ENCODE peak calls at places on chromosomes 13 and 19, in seven cellular contexts. One of them, this sample, is unnamed.

GRCh38 chr13:51237887-51238286 is 15.7 kb downstream of the FAM124A start:
- DNase-seq in CD8-positive, alpha-beta T cell: no peak
- DNase-seq in heart right ventricle: no peak
- DNase-seq in HFF-Myc: no peak
- DNase-seq in fibroblast of mammary gland: no peak
- DNase-seq in cardiac muscle cell: no peak
- DNase-seq in endothelial cell of umbilical vein: no peak
- DNase-seq in this sample: no peak

GRCh38 chr13:20136781-20137703 is 23.8 kb downstream of the GJA3 start:
- DNase-seq in CD8-positive, alpha-beta T cell: peak; percentile 38
- DNase-seq in heart right ventricle: no peak
- DNase-seq in HFF-Myc: no peak
- DNase-seq in fibroblast of mammary gland: peak; percentile 19
- DNase-seq in cardiac muscle cell: no peak
- DNase-seq in endothelial cell of umbilical vein: no peak
- DNase-seq in this sample: peak; percentile 56

GRCh38 chr13:47087841-47088240 is 191.0 kb upstream of the HTR2A start:
- DNase-seq in CD8-positive, alpha-beta T cell: no peak
- DNase-seq in heart right ventricle: no peak
- DNase-seq in HFF-Myc: no peak
- DNase-seq in fibroblast of mammary gland: peak; percentile 87
- DNase-seq in cardiac muscle cell: no peak
- DNase-seq in endothelial cell of umbilical vein: no peak
- DNase-seq in this sample: no peak

GRCh38 chr13:35496761-35497386 is 20.4 kb upstream of the MAB21L1 start:
- DNase-seq in CD8-positive, alpha-beta T cell: no peak
- DNase-seq in heart right ventricle: no peak
- DNase-seq in HFF-Myc: no peak
- DNase-seq in fibroblast of mammary gland: peak; percentile 44
- DNase-seq in cardiac muscle cell: no peak
- DNase-seq in endothelial cell of umbilical vein: no peak
- DNase-seq in this sample: no peak

GRCh38 chr13:93226065-93226622 is 463 bp upstream of the GPC6 start:
- DNase-seq in CD8-positive, alpha-beta T cell: no peak
- DNase-seq in heart right ventricle: no peak
- DNase-seq in HFF-Myc: no peak
- DNase-seq in fibroblast of mammary gland: no peak
- DNase-seq in cardiac muscle cell: peak; percentile 12
- DNase-seq in endothelial cell of umbilical vein: no peak
- DNase-seq in this sample: no peak

GRCh38 chr19:3179739-3180293 is 1.2 kb downstream of the S1PR4 start:
- DNase-seq in CD8-positive, alpha-beta T cell: peak; percentile 23
- DNase-seq in heart right ventricle: no peak
- DNase-seq in HFF-Myc: no peak
- DNase-seq in fibroblast of mammary gland: no peak
- DNase-seq in cardiac muscle cell: no peak
- DNase-seq in endothelial cell of umbilical vein: no peak
- DNase-seq in this sample: no peak

GRCh38 chr19:10389863-10390262 is 9.5 kb upstream of the TYK2 start:
- DNase-seq in CD8-positive, alpha-beta T cell: no peak
- DNase-seq in heart right ventricle: no peak
- DNase-seq in HFF-Myc: no peak
- DNase-seq in fibroblast of mammary gland: no peak
- DNase-seq in cardiac muscle cell: no peak
- DNase-seq in endothelial cell of umbilical vein: no peak
- DNase-seq in this sample: peak; percentile 53

GRCh38 chr13:66665991-66666390 is 564.1 kb downstream of the PCDH9 start:
- DNase-seq in CD8-positive, alpha-beta T cell: no peak
- DNase-seq in heart right ventricle: no peak
- DNase-seq in HFF-Myc: peak; percentile 42
- DNase-seq in fibroblast of mammary gland: peak; percentile 77
- DNase-seq in cardiac muscle cell: peak; percentile 45
- DNase-seq in endothelial cell of umbilical vein: peak; percentile 14
- DNase-seq in this sample: peak; percentile 96

GRCh38 chr19:39032164-39032918 is at the start of gene FBXO27:
- DNase-seq in CD8-positive, alpha-beta T cell: no peak
- DNase-seq in heart right ventricle: peak; percentile 12
- DNase-seq in HFF-Myc: no peak
- DNase-seq in fibroblast of mammary gland: no peak
- DNase-seq in cardiac muscle cell: peak; percentile 6
- DNase-seq in endothelial cell of umbilical vein: no peak
- DNase-seq in this sample: no peak

GRCh38 chr19:27794444-27795042 is 1418.4 kb downstream of the UQCRFS1 start:
- DNase-seq in CD8-positive, alpha-beta T cell: no peak
- DNase-seq in heart right ventricle: peak; percentile 17
- DNase-seq in HFF-Myc: no peak
- DNase-seq in fibroblast of mammary gland: peak; percentile 37
- DNase-seq in cardiac muscle cell: peak; percentile 65
- DNase-seq in endothelial cell of umbilical vein: no peak
- DNase-seq in this sample: no peak

GRCh38 chr19:6740589-6741348 is 1.3 kb downstream of the TRIP10 start:
- DNase-seq in CD8-positive, alpha-beta T cell: peak; percentile 15
- DNase-seq in heart right ventricle: peak; percentile 78
- DNase-seq in HFF-Myc: no peak
- DNase-seq in fibroblast of mammary gland: peak; percentile 19
- DNase-seq in cardiac muscle cell: peak; percentile 58
- DNase-seq in endothelial cell of umbilical vein: peak; percentile 46
- DNase-seq in this sample: no peak

GRCh38 chr19:16722591-16722990 is 2.9 kb downstream of the NWD1 start:
- DNase-seq in CD8-positive, alpha-beta T cell: no peak
- DNase-seq in heart right ventricle: no peak
- DNase-seq in HFF-Myc: no peak
- DNase-seq in fibroblast of mammary gland: no peak
- DNase-seq in cardiac muscle cell: no peak
- DNase-seq in endothelial cell of umbilical vein: no peak
- DNase-seq in this sample: no peak

GRCh38 chr13:111479412-111479811 is 159.0 kb downstream of the TEX29 start:
- DNase-seq in CD8-positive, alpha-beta T cell: no peak
- DNase-seq in heart right ventricle: no peak
- DNase-seq in HFF-Myc: no peak
- DNase-seq in fibroblast of mammary gland: no peak
- DNase-seq in cardiac muscle cell: no peak
- DNase-seq in endothelial cell of umbilical vein: no peak
- DNase-seq in this sample: no peak

GRCh38 chr13:74006666-74007065 is 127.5 kb downstream of the KLF12 start:
- DNase-seq in CD8-positive, alpha-beta T cell: no peak
- DNase-seq in heart right ventricle: no peak
- DNase-seq in HFF-Myc: no peak
- DNase-seq in fibroblast of mammary gland: no peak
- DNase-seq in cardiac muscle cell: no peak
- DNase-seq in endothelial cell of umbilical vein: no peak
- DNase-seq in this sample: no peak

GRCh38 chr19:29022165-29022564 is 190.8 kb downstream of the UQCRFS1 start:
- DNase-seq in CD8-positive, alpha-beta T cell: no peak
- DNase-seq in heart right ventricle: no peak
- DNase-seq in HFF-Myc: no peak
- DNase-seq in fibroblast of mammary gland: no peak
- DNase-seq in cardiac muscle cell: no peak
- DNase-seq in endothelial cell of umbilical vein: no peak
- DNase-seq in this sample: no peak

GRCh38 chr13:32737111-32737571 is 150.9 kb downstream of the PDS5B start:
- DNase-seq in CD8-positive, alpha-beta T cell: no peak
- DNase-seq in heart right ventricle: no peak
- DNase-seq in HFF-Myc: no peak
- DNase-seq in fibroblast of mammary gland: peak; percentile 34
- DNase-seq in cardiac muscle cell: no peak
- DNase-seq in endothelial cell of umbilical vein: peak; percentile 70
- DNase-seq in this sample: no peak

DNA sequence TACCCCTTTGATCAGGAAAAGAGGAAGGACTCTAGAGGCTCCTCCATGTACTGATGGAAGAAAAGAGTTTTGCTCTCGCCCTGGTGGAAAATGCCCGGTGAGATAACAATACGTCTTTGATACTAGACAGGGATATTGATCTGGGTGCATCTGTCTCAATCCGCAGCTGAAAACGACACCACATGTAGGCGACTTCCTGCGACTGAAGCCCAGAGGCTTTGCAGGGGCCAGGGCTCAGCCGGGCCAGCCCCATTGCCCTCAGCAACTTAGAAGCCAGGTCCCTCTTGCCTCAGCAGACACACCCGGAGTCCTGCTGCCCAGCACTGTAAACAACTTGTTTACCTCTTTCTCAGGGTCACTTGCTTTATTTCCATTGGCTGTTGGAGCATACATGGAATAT is 409.4 kb downstream of the IRS2 start:
- DNase-seq in CD8-positive, alpha-beta T cell: no peak
- DNase-seq in heart right ventricle: no peak
- DNase-seq in HFF-Myc: no peak
- DNase-seq in fibroblast of mammary gland: no peak
- DNase-seq in cardiac muscle cell: no peak
- DNase-seq in endothelial cell of umbilical vein: no peak
- DNase-seq in this sample: no peak
- H3K4me3 ChIP-seq in CD8-positive, alpha-beta T cell: no peak overlapping the region
- H3K4me3 ChIP-seq in heart right ventricle: no peak overlapping the region
- H3K4me3 ChIP-seq in HFF-Myc: no peak overlapping the region
- H3K4me3 ChIP-seq in fibroblast of mammary gland: no peak overlapping the region
- H3K4me3 ChIP-seq in cardiac muscle cell: no peak overlapping the region
- H3K4me3 ChIP-seq in endothelial cell of umbilical vein: no peak overlapping the region
- H3K4me3 ChIP-seq in this sample: no peak overlapping the region

GRCh38 chr19:18518639-18519038 is 3.2 kb downstream of the ELL start:
- DNase-seq in CD8-positive, alpha-beta T cell: no peak
- DNase-seq in heart right ventricle: no peak
- DNase-seq in HFF-Myc: no peak
- DNase-seq in fibroblast of mammary gland: no peak
- DNase-seq in cardiac muscle cell: no peak
- DNase-seq in endothelial cell of umbilical vein: no peak
- DNase-seq in this sample: no peak

GRCh38 chr19:18522124-18522861 is 423 bp upstream of the ELL start:
- DNase-seq in CD8-positive, alpha-beta T cell: peak; percentile 100
- DNase-seq in heart right ventricle: peak; percentile 100
- DNase-seq in HFF-Myc: peak; percentile 99
- DNase-seq in fibroblast of mammary gland: peak; percentile 100
- DNase-seq in cardiac muscle cell: peak; percentile 100
- DNase-seq in endothelial cell of umbilical vein: peak; percentile 100
- DNase-seq in this sample: peak; percentile 100

GRCh38 chr19:18520848-18521691 is 800 bp downstream of the ELL start:
- DNase-seq in CD8-positive, alpha-beta T cell: peak; percentile 37
- DNase-seq in heart right ventricle: peak; percentile 45
- DNase-seq in HFF-Myc: no peak
- DNase-seq in fibroblast of mammary gland: no peak
- DNase-seq in cardiac muscle cell: peak; percentile 34
- DNase-seq in endothelial cell of umbilical vein: peak; percentile 22
- DNase-seq in this sample: peak; percentile 41

GRCh38 chr19:18521692-18522123 is at the start of gene ELL:
- DNase-seq in CD8-positive, alpha-beta T cell: no peak
- DNase-seq in heart right ventricle: no peak
- DNase-seq in HFF-Myc: no peak
- DNase-seq in fibroblast of mammary gland: no peak
- DNase-seq in cardiac muscle cell: no peak
- DNase-seq in endothelial cell of umbilical vein: no peak
- DNase-seq in this sample: peak; percentile 29

GRCh38 chr19:18519962-18520847 is 1.7 kb downstream of the ELL start:
- DNase-seq in CD8-positive, alpha-beta T cell: peak; percentile 65
- DNase-seq in heart right ventricle: peak; percentile 53
- DNase-seq in HFF-Myc: no peak
- DNase-seq in fibroblast of mammary gland: peak; percentile 85
- DNase-seq in cardiac muscle cell: peak; percentile 66
- DNase-seq in endothelial cell of umbilical vein: peak; percentile 85
- DNase-seq in this sample: peak; percentile 69
- TF ChIP-seq CTCF in CD8-positive, alpha-beta T cell: peak; percentile 71
- TF ChIP-seq CTCF in heart right ventricle: peak; percentile 15
- TF ChIP-seq CTCF in HFF-Myc: peak; percentile 70
- TF ChIP-seq CTCF in fibroblast of mammary gland: peak; percentile 55
- TF ChIP-seq CTCF in cardiac muscle cell: peak; percentile 70
- TF ChIP-seq CTCF in endothelial cell of umbilical vein: peak; percentile 53
- TF ChIP-seq CTCF in this sample: peak; percentile 80

GRCh38 chr13:27211271-27211670 is 39.7 kb upstream of the USP12 start:
- DNase-seq in CD8-positive, alpha-beta T cell: no peak
- DNase-seq in heart right ventricle: no peak
- DNase-seq in HFF-Myc: no peak
- DNase-seq in fibroblast of mammary gland: no peak
- DNase-seq in cardiac muscle cell: no peak
- DNase-seq in endothelial cell of umbilical vein: no peak
- DNase-seq in this sample: no peak

GRCh38 chr13:27208514-27208913 is 36.9 kb upstream of the USP12 start:
- DNase-seq in CD8-positive, alpha-beta T cell: no peak
- DNase-seq in heart right ventricle: no peak
- DNase-seq in HFF-Myc: no peak
- DNase-seq in fibroblast of mammary gland: no peak
- DNase-seq in cardiac muscle cell: no peak
- DNase-seq in endothelial cell of umbilical vein: no peak
- DNase-seq in this sample: no peak

GRCh38 chr13:27211771-27212364 is 39.5 kb upstream of the RPL21 start:
- DNase-seq in CD8-positive, alpha-beta T cell: no peak
- DNase-seq in heart right ventricle: no peak
- DNase-seq in HFF-Myc: no peak
- DNase-seq in fibroblast of mammary gland: peak; percentile 88
- DNase-seq in cardiac muscle cell: no peak
- DNase-seq in endothelial cell of umbilical vein: no peak
- DNase-seq in this sample: no peak
- H3K4me3 ChIP-seq in CD8-positive, alpha-beta T cell: no peak overlapping the region
- H3K4me3 ChIP-seq in heart right ventricle: no peak overlapping the region
- H3K4me3 ChIP-seq in HFF-Myc: no peak overlapping the region
- H3K4me3 ChIP-seq in fibroblast of mammary gland: no peak overlapping the region
- H3K4me3 ChIP-seq in cardiac muscle cell: no peak overlapping the region
- H3K4me3 ChIP-seq in endothelial cell of umbilical vein: no peak overlapping the region
- H3K4me3 ChIP-seq in this sample: no peak overlapping the region

GRCh38 chr19:41887711-41888382 is 4.9 kb downstream of the ARHGEF1 start:
- DNase-seq in CD8-positive, alpha-beta T cell: peak; percentile 91
- DNase-seq in heart right ventricle: no peak
- DNase-seq in HFF-Myc: no peak
- DNase-seq in fibroblast of mammary gland: peak; percentile 20
- DNase-seq in cardiac muscle cell: no peak
- DNase-seq in endothelial cell of umbilical vein: no peak
- DNase-seq in this sample: no peak
- TF ChIP-seq CTCF in CD8-positive, alpha-beta T cell: peak; percentile 39
- TF ChIP-seq CTCF in heart right ventricle: no peak
- TF ChIP-seq CTCF in HFF-Myc: no peak
- TF ChIP-seq CTCF in fibroblast of mammary gland: no peak
- TF ChIP-seq CTCF in cardiac muscle cell: no peak
- TF ChIP-seq CTCF in endothelial cell of umbilical vein: no peak
- TF ChIP-seq CTCF in this sample: no peak

DNA sequence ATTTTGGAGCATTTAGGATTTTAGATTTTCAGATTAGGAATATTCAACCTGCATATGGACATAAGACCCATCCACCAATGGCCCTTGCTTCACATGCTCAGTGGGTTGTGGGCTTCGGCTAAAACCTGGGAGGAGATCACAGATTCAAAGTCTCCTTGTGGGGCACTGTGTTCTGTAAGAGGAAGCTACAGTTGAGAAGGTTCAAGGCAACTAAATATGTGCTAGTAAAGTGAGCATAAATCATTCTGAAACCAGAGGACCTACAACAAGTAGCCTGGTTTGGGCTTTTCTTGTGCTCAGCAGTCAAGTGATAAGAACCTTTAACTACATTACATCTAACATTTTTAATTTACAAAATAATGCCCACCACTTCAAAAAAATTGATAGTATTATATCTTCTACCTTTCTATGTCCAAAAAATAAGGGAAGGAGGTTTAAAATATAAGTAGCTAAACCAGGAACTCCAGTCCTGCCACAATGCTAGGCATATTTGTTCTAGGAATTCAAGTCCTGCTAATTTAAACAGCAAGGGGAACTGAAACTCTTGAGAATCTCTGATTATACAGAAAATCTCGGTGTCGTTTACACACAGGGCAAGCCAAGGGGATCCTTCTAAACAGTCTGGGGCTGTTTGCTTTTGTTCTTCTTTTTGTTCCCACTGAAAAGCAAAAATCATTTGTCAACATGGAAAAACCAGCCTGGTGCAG is 36.6 kb downstream of the FOXO1 start:
- DNase-seq in CD8-positive, alpha-beta T cell: no peak
- DNase-seq in heart right ventricle: no peak
- DNase-seq in HFF-Myc: no peak
- DNase-seq in fibroblast of mammary gland: no peak
- DNase-seq in cardiac muscle cell: no peak
- DNase-seq in endothelial cell of umbilical vein: no peak
- DNase-seq in this sample: no peak
- H3K4me3 ChIP-seq in CD8-positive, alpha-beta T cell: no peak overlapping the region
- H3K4me3 ChIP-seq in heart right ventricle: no peak overlapping the region
- H3K4me3 ChIP-seq in HFF-Myc: no peak overlapping the region
- H3K4me3 ChIP-seq in fibroblast of mammary gland: no peak overlapping the region
- H3K4me3 ChIP-seq in cardiac muscle cell: no peak overlapping the region
- H3K4me3 ChIP-seq in endothelial cell of umbilical vein: no peak overlapping the region
- H3K4me3 ChIP-seq in this sample: no peak overlapping the region

GRCh38 chr19:49817964-49818690 is at the start of gene MED25:
- DNase-seq in CD8-positive, alpha-beta T cell: peak; percentile 87
- DNase-seq in heart right ventricle: peak; percentile 85
- DNase-seq in HFF-Myc: no peak
- DNase-seq in fibroblast of mammary gland: peak; percentile 77
- DNase-seq in cardiac muscle cell: peak; percentile 86
- DNase-seq in endothelial cell of umbilical vein: peak; percentile 93
- DNase-seq in this sample: peak; percentile 92
- TF ChIP-seq CTCF in CD8-positive, alpha-beta T cell: peak; percentile 19
- TF ChIP-seq CTCF in heart right ventricle: no peak
- TF ChIP-seq CTCF in HFF-Myc: no peak
- TF ChIP-seq CTCF in fibroblast of mammary gland: no peak
- TF ChIP-seq CTCF in cardiac muscle cell: no peak
- TF ChIP-seq CTCF in endothelial cell of umbilical vein: no peak
- TF ChIP-seq CTCF in this sample: no peak

This sample was measured in BE2C.